ENCODE peak calls at places on chromosomes 3 and 15, in six cellular contexts. C is stimulated activated naive CD4-positive, alpha-beta T cell treated with Interleukin-2 at 50 U/mL for 16 hours; L is LoVo; X is mesenteric fat pad; W is neural crest cell; Z is astrocyte of the spinal cord. V is an unnamed sample.

GRCh38 chr3:134904333-134904771 is 109.3 kb downstream of the EPHB1 start:
- DNase-seq in C (no peak), L (no peak), X (peak), W (no peak), Z (no peak), V (no peak)

GRCh38 chr3:55272031-55272645 is 215.0 kb downstream of the WNT5A start:
- DNase-seq in C (no peak), L (no peak), X (no peak), W (no peak), Z (no peak), V (no peak)

GRCh38 chr15:50828610-50829206 is 63.2 kb upstream of the SPPL2A start:
- DNase-seq in C (no peak), L (peak), X (no peak), W (no peak), Z (peak), V (no peak)

GRCh38 chr3:125401402-125401801 is 26.3 kb upstream of the ZNF148 start:
- DNase-seq in C (no peak), L (peak), X (no peak), W (no peak), Z (peak), V (no peak)

GRCh38 chr15:88249220-88249619 is 7.3 kb downstream of the NTRK3 start:
- DNase-seq in C (no peak), L (no peak), X (no peak), W (no peak), Z (no peak), V (no peak)

GRCh38 chr3:40258555-40258954 is 51.0 kb upstream of the EIF1B start:
- DNase-seq in C (no peak), L (no peak), X (no peak), W (no peak), Z (no peak), V (no peak)

GRCh38 chr3:57164217-57164605 is 942 bp downstream of the IL17RD start:
- DNase-seq in C (no peak), L (no peak), X (no peak), W (peak), Z (peak), V (no peak)

GRCh38 chr3:129560931-129561594 is 18.1 kb downstream of the H1-8 start:
- DNase-seq in C (no peak), L (no peak), X (peak), W (no peak), Z (peak), V (no peak)

GRCh38 chr3:136989781-136990524 is 32.2 kb downstream of the IL20RB start:
- DNase-seq in C (no peak), L (no peak), X (no peak), W (no peak), Z (no peak), V (no peak)

GRCh38 chr3:133831966-133832801 is 26.6 kb downstream of the SRPRB start:
- DNase-seq in C (no peak), L (no peak), X (no peak), W (no peak), Z (no peak), V (no peak)

GRCh38 chr15:75178171-75178937 is 23.3 kb upstream of the C15orf39 start:
- DNase-seq in C (no peak), L (no peak), X (no peak), W (peak), Z (no peak), V (no peak)

GRCh38 chr3:66047321-66048050 is 8.8 kb upstream of the MAGI1 start:
- DNase-seq in C (no peak), L (no peak), X (no peak), W (no peak), Z (peak), V (no peak)

GRCh38 chr3:141876381-141876890 is at the start of gene ATP1B3:
- DNase-seq in C (peak), L (peak), X (peak), W (peak), Z (peak), V (peak)

GRCh38 chr3:23161896-23162570 is 41.1 kb upstream of the UBE2E2 start:
- DNase-seq in C (no peak), L (peak), X (no peak), W (no peak), Z (peak), V (no peak)

GRCh38 chr3:115790759-115791158 is 167.4 kb downstream of the GAP43 start:
- DNase-seq in C (peak), L (peak), X (no peak), W (no peak), Z (peak), V (no peak)

GRCh38 chr15:72117448-72117697 is 577 bp downstream of the MYO9A start:
- DNase-seq in C (peak), L (peak), X (peak), W (no peak), Z (peak), V (peak)

GRCh38 chr3:36943601-36944000 is 1.3 kb downstream of the TRANK1 start:
- DNase-seq in C (no peak), L (no peak), X (no peak), W (no peak), Z (no peak), V (no peak)

GRCh38 chr3:58685641-58686040 is 19.1 kb upstream of the FAM3D start:
- DNase-seq in C (no peak), L (no peak), X (no peak), W (no peak), Z (no peak), V (no peak)

GRCh38 chr3:39505866-39506738 is 38.6 kb downstream of the MOBP start:
- DNase-seq in C (no peak), L (no peak), X (no peak), W (no peak), Z (no peak), V (no peak)

GRCh38 chr3:151925876-151926275 is 52.4 kb downstream of the SUCNR1 start:
- DNase-seq in C (no peak), L (peak), X (no peak), W (no peak), Z (peak), V (no peak)

GRCh38 chr3:171644681-171645080 is 165.6 kb downstream of the PLD1 start:
- DNase-seq in C (no peak), L (no peak), X (no peak), W (no peak), Z (no peak), V (no peak)

GRCh38 chr15:32698773-32699390 is 18.9 kb upstream of the GREM1 start:
- DNase-seq in C (no peak), L (no peak), X (no peak), W (no peak), Z (peak), V (no peak)

GRCh38 chr3:51715231-51716058 is 8.6 kb downstream of the GRM2 start:
- DNase-seq in C (no peak), L (no peak), X (peak), W (no peak), Z (no peak), V (no peak)

GRCh38 chr3:112128843-112129727 is 4.0 kb downstream of the GCSAM start:
- DNase-seq in C (peak), L (no peak), X (no peak), W (no peak), Z (no peak), V (no peak)

GRCh38 chr3:51408021-51408420 is 16.9 kb downstream of the RBM15B start:
- DNase-seq in C (no peak), L (no peak), X (no peak), W (no peak), Z (no peak), V (no peak)

GRCh38 chr15:83843511-83843910 is 189.6 kb downstream of the ADAMTSL3 start:
- DNase-seq in C (no peak), L (no peak), X (no peak), W (no peak), Z (no peak), V (no peak)

GRCh38 chr3:188153949-188154757 is at the start of gene LPP:
- DNase-seq in C (peak), L (no peak), X (peak), W (peak), Z (peak), V (peak)

GRCh38 chr3:117322866-117323265 is 613.3 kb downstream of the TUSC7 start:
- DNase-seq in C (no peak), L (no peak), X (no peak), W (no peak), Z (peak), V (no peak)

GRCh38 chr15:100433304-100433703 is 91.5 kb upstream of the ADAMTS17 start:
- DNase-seq in C (no peak), L (no peak), X (no peak), W (no peak), Z (no peak), V (no peak)

GRCh38 chr15:29344474-29344873 is 74.9 kb upstream of the NSMCE3 start:
- DNase-seq in C (no peak), L (no peak), X (no peak), W (no peak), Z (no peak), V (no peak)

GRCh38 chr15:99123706-99124451 is 19.0 kb downstream of the SYNM start:
- DNase-seq in C (no peak), L (peak), X (peak), W (no peak), Z (peak), V (peak)

GRCh38 chr3:123020709-123021108 is 6.9 kb downstream of the SEMA5B start:
- DNase-seq in C (no peak), L (no peak), X (no peak), W (no peak), Z (no peak), V (no peak)